ENCODE peak calls at places on chromosome 13, in ten cellular contexts. L, T, I, A, S, D, G, O, P and F are unnamed samples.

GRCh38 chr13:27789495-27790303 is 2.6 kb upstream of the GSX1 start:
- DNase-seq in L (no peak), T (no peak), I (peak; percentile 39), A (no peak), S (no peak), D (no peak), G (no peak), O (peak; percentile 13), P (no peak), F (no peak)

GRCh38 chr13:39967199-39967959 is 311.9 kb downstream of the COG6 start:
- DNase-seq in L (no peak), T (no peak), I (no peak), A (no peak), S (no peak), D (no peak), G (no peak), O (no peak), P (no peak), F (no peak)

GRCh38 chr13:100196380-100196779 is 107.5 kb downstream of the PCCA start:
- DNase-seq in L (no peak), T (no peak), I (no peak), A (no peak), S (no peak), D (peak; percentile 16), G (no peak), O (no peak), P (no peak), F (no peak)

GRCh38 chr13:81493144-81493543 is 1152.2 kb upstream of the SPRY2 start:
- DNase-seq in L (no peak), T (no peak), I (no peak), A (no peak), S (no peak), D (no peak), G (no peak), O (no peak), P (no peak), F (no peak)

GRCh38 chr13:78608705-78609463 is 5.5 kb upstream of the POU4F1 start:
- DNase-seq in L (peak; percentile 52), T (no peak), I (peak; percentile 60), A (no peak), S (no peak), D (peak; percentile 24), G (no peak), O (no peak), P (no peak), F (no peak)

GRCh38 chr13:39250440-39250839 is 212.2 kb downstream of the NHLRC3 start:
- DNase-seq in L (no peak), T (no peak), I (no peak), A (no peak), S (no peak), D (no peak), G (no peak), O (no peak), P (no peak), F (no peak)

GRCh38 chr13:57326532-57326931 is 159.5 kb downstream of the PRR20E start:
- DNase-seq in L (no peak), T (no peak), I (no peak), A (no peak), S (no peak), D (no peak), G (no peak), O (no peak), P (no peak), F (no peak)

GRCh38 chr13:95833713-95834112 is 156.8 kb downstream of the DNAJC3 start:
- DNase-seq in L (no peak), T (no peak), I (no peak), A (no peak), S (peak; percentile 15), D (peak; percentile 12), G (no peak), O (no peak), P (peak; percentile 11), F (no peak)

GRCh38 chr13:113860579-113861432 is 3.1 kb downstream of the GAS6 start:
- DNase-seq in L (peak; percentile 59), T (peak; percentile 70), I (no peak), A (no peak), S (no peak), D (no peak), G (no peak), O (no peak), P (no peak), F (no peak)

GRCh38 chr13:30725331-30726085 is 9.8 kb upstream of the ALOX5AP start:
- DNase-seq in L (no peak), T (no peak), I (no peak), A (no peak), S (no peak), D (no peak), G (no peak), O (no peak), P (no peak), F (no peak)

GRCh38 chr13:39415403-39415802 is 187.6 kb downstream of the LHFPL6 start:
- DNase-seq in L (no peak), T (no peak), I (peak; percentile 34), A (peak; percentile 55), S (peak; percentile 6), D (peak; percentile 78), G (no peak), O (peak; percentile 64), P (peak; percentile 83), F (no peak)

GRCh38 chr13:74290324-74290773 is 156.1 kb upstream of the KLF12 start:
- DNase-seq in L (no peak), T (no peak), I (no peak), A (peak; percentile 74), S (peak; percentile 80), D (peak; percentile 51), G (peak; percentile 33), O (peak; percentile 88), P (peak; percentile 57), F (peak; percentile 39)

GRCh38 chr13:113918981-113919646 is 54.8 kb downstream of the C13orf46 start:
- DNase-seq in L (no peak), T (peak; percentile 68), I (no peak), A (no peak), S (no peak), D (no peak), G (no peak), O (no peak), P (no peak), F (no peak)

DNA sequence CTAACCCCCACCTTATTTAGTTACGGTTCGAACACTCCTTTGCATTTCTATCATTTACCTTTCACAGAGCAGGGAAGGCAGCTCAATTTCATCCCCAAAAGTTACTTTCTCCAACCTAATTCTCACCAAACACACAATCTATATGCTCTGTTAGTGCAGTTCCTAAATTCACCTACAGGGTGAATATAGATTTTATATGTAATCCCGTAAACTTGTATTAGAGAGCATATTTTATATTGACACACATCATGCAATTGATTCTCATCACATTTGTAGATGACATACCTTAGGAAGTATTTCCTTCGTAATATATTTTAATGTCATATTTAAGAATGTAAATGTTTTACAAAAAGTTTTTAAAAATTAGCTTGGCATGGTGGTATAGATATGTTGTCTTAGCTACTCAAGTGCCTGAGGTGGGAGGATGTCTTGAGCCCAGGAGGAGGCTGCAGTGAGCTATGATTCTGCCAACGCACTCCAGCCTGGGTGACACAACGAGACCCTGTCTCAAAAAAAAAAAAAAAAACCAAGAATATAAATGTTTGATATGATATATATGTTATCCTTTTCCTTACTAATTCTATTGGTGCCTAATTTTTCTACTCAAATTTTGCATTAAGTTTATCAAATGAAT is 57.3 kb upstream of the TNFRSF19 start:
- DNase-seq in L (no peak), T (no peak), I (no peak), A (no peak), S (no peak), D (no peak), G (no peak), O (no peak), P (no peak), F (no peak)
- TF ChIP-seq CTCF in L (no peak), T (no peak), I (peak; percentile 66), A (peak; percentile 72), S (no peak), D (no peak), G (peak; percentile 1), O (peak; percentile 40), P (peak; percentile 32), F (no peak)

GRCh38 chr13:53276265-53276664 is 247.7 kb downstream of the OLFM4 start:
- DNase-seq in L (no peak), T (no peak), I (no peak), A (no peak), S (no peak), D (no peak), G (no peak), O (no peak), P (no peak), F (no peak)

GRCh38 chr13:53272873-53273272 is 244.3 kb downstream of the OLFM4 start:
- DNase-seq in L (no peak), T (no peak), I (no peak), A (no peak), S (no peak), D (no peak), G (no peak), O (no peak), P (no peak), F (no peak)
- TF ChIP-seq CTCF in L (no peak), T (no peak), I (no peak), A (no peak), S (no peak), D (no peak), G (no peak), O (no peak), P (no peak), F (no peak)

DNA sequence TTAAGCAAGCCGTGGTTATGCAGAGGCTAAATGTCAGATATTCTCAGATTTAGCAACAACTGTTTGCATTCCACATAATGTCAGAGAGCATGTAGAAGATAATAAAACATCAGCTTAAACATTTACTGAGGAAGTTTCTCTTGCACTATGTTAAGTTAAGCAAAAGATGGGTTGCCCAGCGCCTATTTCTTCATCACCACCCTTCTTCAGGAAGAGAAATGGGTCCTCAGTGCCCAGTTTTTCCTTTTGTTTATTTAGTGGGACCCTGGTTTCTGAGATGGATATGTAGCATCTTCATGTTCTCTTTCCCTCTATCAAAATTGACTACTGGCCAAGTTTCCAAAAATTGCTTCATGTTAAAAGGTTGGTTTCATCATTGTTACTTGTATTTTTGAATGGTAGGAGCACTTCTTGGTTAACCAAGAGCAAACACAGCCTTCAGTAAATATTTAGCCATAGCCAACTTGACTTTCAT is 356.8 kb downstream of the RFC3 start:
- DNase-seq in L (no peak), T (no peak), I (no peak), A (peak; percentile 55), S (no peak), D (peak; percentile 47), G (no peak), O (no peak), P (no peak), F (no peak)
- TF ChIP-seq CTCF in L (no peak), T (no peak), I (no peak), A (no peak), S (no peak), D (no peak), G (no peak), O (no peak), P (no peak), F (no peak)

GRCh38 chr13:99028890-99029289 is 51.0 kb upstream of the DOCK9 start:
- DNase-seq in L (no peak), T (no peak), I (no peak), A (no peak), S (no peak), D (no peak), G (no peak), O (peak; percentile 45), P (peak; percentile 39), F (no peak)
- TF ChIP-seq CTCF in L (peak; percentile 7), T (peak; percentile 14), I (peak; percentile 8), A (peak; percentile 51), S (no peak), D (no peak), G (peak; percentile 58), O (peak; percentile 69), P (peak; percentile 51), F (no peak)